ENCODE peak calls at places on chromosomes 16 and 17, in ten cellular contexts. One of them, this sample, is unnamed.

GRCh38 chr17:36674278-36674650 is 72.9 kb downstream of the MRM1 start:
- DNase-seq in fibroblast of pulmonary artery: no peak
- DNase-seq in Panc1: no peak
- DNase-seq in neural progenitor cell: no peak
- DNase-seq in RWPE1: no peak
- DNase-seq in fibroblast of mammary gland: no peak
- DNase-seq in esophagus squamous epithelium: no peak
- DNase-seq in kidney: no peak
- DNase-seq in SK-N-SH: no peak
- DNase-seq in body of pancreas: no peak
- DNase-seq in this sample: no peak

GRCh38 chr17:39927928-39928867 is 666 bp downstream of the LRRC3C start:
- DNase-seq in fibroblast of pulmonary artery: no peak
- DNase-seq in Panc1: no peak
- DNase-seq in neural progenitor cell: peak; percentile 75
- DNase-seq in RWPE1: no peak
- DNase-seq in fibroblast of mammary gland: no peak
- DNase-seq in esophagus squamous epithelium: no peak
- DNase-seq in kidney: peak; percentile 81
- DNase-seq in SK-N-SH: peak; percentile 52
- DNase-seq in body of pancreas: peak; percentile 63
- DNase-seq in this sample: no peak

GRCh38 chr16:71927787-71928186 is 32.5 kb downstream of the IST1 start:
- DNase-seq in fibroblast of pulmonary artery: no peak
- DNase-seq in Panc1: no peak
- DNase-seq in neural progenitor cell: no peak
- DNase-seq in RWPE1: no peak
- DNase-seq in fibroblast of mammary gland: no peak
- DNase-seq in esophagus squamous epithelium: no peak
- DNase-seq in kidney: no peak
- DNase-seq in SK-N-SH: no peak
- DNase-seq in body of pancreas: no peak
- DNase-seq in this sample: no peak

GRCh38 chr17:82055023-82055964 is 3.6 kb downstream of the GPS1 start:
- DNase-seq in fibroblast of pulmonary artery: no peak
- DNase-seq in Panc1: no peak
- DNase-seq in neural progenitor cell: no peak
- DNase-seq in RWPE1: no peak
- DNase-seq in fibroblast of mammary gland: no peak
- DNase-seq in esophagus squamous epithelium: no peak
- DNase-seq in kidney: peak; percentile 56
- DNase-seq in SK-N-SH: no peak
- DNase-seq in body of pancreas: no peak
- DNase-seq in this sample: no peak

GRCh38 chr17:40530988-40531971 is 29.9 kb upstream of the TNS4 start:
- DNase-seq in fibroblast of pulmonary artery: no peak
- DNase-seq in Panc1: no peak
- DNase-seq in neural progenitor cell: no peak
- DNase-seq in RWPE1: no peak
- DNase-seq in fibroblast of mammary gland: no peak
- DNase-seq in esophagus squamous epithelium: no peak
- DNase-seq in kidney: no peak
- DNase-seq in SK-N-SH: no peak
- DNase-seq in body of pancreas: no peak
- DNase-seq in this sample: no peak

GRCh38 chr17:50361561-50362480 is 11.2 kb downstream of the MRPL27 start:
- DNase-seq in fibroblast of pulmonary artery: peak; percentile 82
- DNase-seq in Panc1: peak; percentile 43
- DNase-seq in neural progenitor cell: peak; percentile 80
- DNase-seq in RWPE1: no peak
- DNase-seq in fibroblast of mammary gland: peak; percentile 77
- DNase-seq in esophagus squamous epithelium: no peak
- DNase-seq in kidney: no peak
- DNase-seq in SK-N-SH: peak; percentile 90
- DNase-seq in body of pancreas: peak; percentile 77
- DNase-seq in this sample: no peak

GRCh38 chr16:4743217-4743897 is 9.0 kb downstream of the DNAAF8 start:
- DNase-seq in fibroblast of pulmonary artery: no peak
- DNase-seq in Panc1: no peak
- DNase-seq in neural progenitor cell: no peak
- DNase-seq in RWPE1: no peak
- DNase-seq in fibroblast of mammary gland: no peak
- DNase-seq in esophagus squamous epithelium: no peak
- DNase-seq in kidney: no peak
- DNase-seq in SK-N-SH: no peak
- DNase-seq in body of pancreas: no peak
- DNase-seq in this sample: no peak

GRCh38 chr16:51306116-51306515 is 155.0 kb upstream of the SALL1 start:
- DNase-seq in fibroblast of pulmonary artery: no peak
- DNase-seq in Panc1: no peak
- DNase-seq in neural progenitor cell: no peak
- DNase-seq in RWPE1: no peak
- DNase-seq in fibroblast of mammary gland: peak; percentile 82
- DNase-seq in esophagus squamous epithelium: no peak
- DNase-seq in kidney: no peak
- DNase-seq in SK-N-SH: no peak
- DNase-seq in body of pancreas: no peak
- DNase-seq in this sample: no peak

GRCh38 chr16:68469728-68470460 is 21.6 kb upstream of the SMPD3 start:
- DNase-seq in fibroblast of pulmonary artery: no peak
- DNase-seq in Panc1: no peak
- DNase-seq in neural progenitor cell: no peak
- DNase-seq in RWPE1: no peak
- DNase-seq in fibroblast of mammary gland: no peak
- DNase-seq in esophagus squamous epithelium: no peak
- DNase-seq in kidney: no peak
- DNase-seq in SK-N-SH: no peak
- DNase-seq in body of pancreas: no peak
- DNase-seq in this sample: no peak

GRCh38 chr17:48499248-48499647 is 31.6 kb downstream of the HOXB1 start:
- DNase-seq in fibroblast of pulmonary artery: no peak
- DNase-seq in Panc1: no peak
- DNase-seq in neural progenitor cell: no peak
- DNase-seq in RWPE1: peak; percentile 29
- DNase-seq in fibroblast of mammary gland: peak; percentile 73
- DNase-seq in esophagus squamous epithelium: no peak
- DNase-seq in kidney: no peak
- DNase-seq in SK-N-SH: no peak
- DNase-seq in body of pancreas: no peak
- DNase-seq in this sample: no peak

GRCh38 chr17:77724876-77725615 is 233.5 kb upstream of the TNRC6C start:
- DNase-seq in fibroblast of pulmonary artery: no peak
- DNase-seq in Panc1: no peak
- DNase-seq in neural progenitor cell: no peak
- DNase-seq in RWPE1: no peak
- DNase-seq in fibroblast of mammary gland: no peak
- DNase-seq in esophagus squamous epithelium: no peak
- DNase-seq in kidney: no peak
- DNase-seq in SK-N-SH: no peak
- DNase-seq in body of pancreas: no peak
- DNase-seq in this sample: no peak

GRCh38 chr16:13401631-13402030 is 500.2 kb downstream of the SHISA9 start:
- DNase-seq in fibroblast of pulmonary artery: no peak
- DNase-seq in Panc1: no peak
- DNase-seq in neural progenitor cell: no peak
- DNase-seq in RWPE1: no peak
- DNase-seq in fibroblast of mammary gland: no peak
- DNase-seq in esophagus squamous epithelium: no peak
- DNase-seq in kidney: no peak
- DNase-seq in SK-N-SH: no peak
- DNase-seq in body of pancreas: no peak
- DNase-seq in this sample: no peak

GRCh38 chr16:13393816-13394215 is 492.4 kb downstream of the SHISA9 start:
- DNase-seq in fibroblast of pulmonary artery: no peak
- DNase-seq in Panc1: no peak
- DNase-seq in neural progenitor cell: no peak
- DNase-seq in RWPE1: no peak
- DNase-seq in fibroblast of mammary gland: no peak
- DNase-seq in esophagus squamous epithelium: no peak
- DNase-seq in kidney: no peak
- DNase-seq in SK-N-SH: no peak
- DNase-seq in body of pancreas: no peak
- DNase-seq in this sample: no peak

GRCh38 chr16:13402601-13403000 is 501.2 kb downstream of the SHISA9 start:
- DNase-seq in fibroblast of pulmonary artery: no peak
- DNase-seq in Panc1: no peak
- DNase-seq in neural progenitor cell: no peak
- DNase-seq in RWPE1: no peak
- DNase-seq in fibroblast of mammary gland: no peak
- DNase-seq in esophagus squamous epithelium: no peak
- DNase-seq in kidney: no peak
- DNase-seq in SK-N-SH: no peak
- DNase-seq in body of pancreas: no peak
- DNase-seq in this sample: no peak

GRCh38 chr16:13392341-13392740 is 490.9 kb downstream of the SHISA9 start:
- DNase-seq in fibroblast of pulmonary artery: no peak
- DNase-seq in Panc1: no peak
- DNase-seq in neural progenitor cell: no peak
- DNase-seq in RWPE1: no peak
- DNase-seq in fibroblast of mammary gland: no peak
- DNase-seq in esophagus squamous epithelium: no peak
- DNase-seq in kidney: no peak
- DNase-seq in SK-N-SH: no peak
- DNase-seq in body of pancreas: no peak
- DNase-seq in this sample: no peak

DNA sequence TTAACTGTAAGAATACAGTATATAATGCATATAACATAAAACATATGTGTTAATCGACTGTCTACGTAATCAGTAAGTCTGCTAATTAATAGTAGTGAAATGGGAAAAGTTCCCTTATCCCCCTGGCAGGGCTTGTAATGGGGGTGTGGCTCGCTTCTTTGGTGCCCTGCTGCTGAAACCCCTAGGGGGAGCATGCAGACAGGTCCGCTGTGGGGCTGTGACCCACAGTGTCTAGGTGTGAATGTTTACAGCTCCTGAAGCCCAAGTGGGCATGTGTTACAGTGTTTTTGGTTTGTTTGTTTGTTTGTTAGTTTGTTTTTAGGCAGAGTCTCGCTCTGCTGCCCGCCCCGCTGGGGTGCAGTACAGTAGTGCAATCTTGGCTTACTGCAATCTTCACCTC is 495.7 kb downstream of the SHISA9 start:
- DNase-seq in fibroblast of pulmonary artery: no peak
- DNase-seq in Panc1: no peak
- DNase-seq in neural progenitor cell: no peak
- DNase-seq in RWPE1: no peak
- DNase-seq in fibroblast of mammary gland: no peak
- DNase-seq in esophagus squamous epithelium: no peak
- DNase-seq in kidney: no peak
- DNase-seq in SK-N-SH: no peak
- DNase-seq in body of pancreas: no peak
- DNase-seq in this sample: no peak
- TF ChIP-seq CTCF in fibroblast of pulmonary artery: no peak
- TF ChIP-seq CTCF in Panc1: no peak
- TF ChIP-seq CTCF in neural progenitor cell: peak; percentile 23
- TF ChIP-seq CTCF in RWPE1: no peak
- TF ChIP-seq CTCF in fibroblast of mammary gland: no peak
- TF ChIP-seq CTCF in esophagus squamous epithelium: no peak
- TF ChIP-seq CTCF in kidney: no peak
- TF ChIP-seq CTCF in SK-N-SH: no peak
- TF ChIP-seq CTCF in body of pancreas: no peak
- TF ChIP-seq CTCF in this sample: no peak

DNA sequence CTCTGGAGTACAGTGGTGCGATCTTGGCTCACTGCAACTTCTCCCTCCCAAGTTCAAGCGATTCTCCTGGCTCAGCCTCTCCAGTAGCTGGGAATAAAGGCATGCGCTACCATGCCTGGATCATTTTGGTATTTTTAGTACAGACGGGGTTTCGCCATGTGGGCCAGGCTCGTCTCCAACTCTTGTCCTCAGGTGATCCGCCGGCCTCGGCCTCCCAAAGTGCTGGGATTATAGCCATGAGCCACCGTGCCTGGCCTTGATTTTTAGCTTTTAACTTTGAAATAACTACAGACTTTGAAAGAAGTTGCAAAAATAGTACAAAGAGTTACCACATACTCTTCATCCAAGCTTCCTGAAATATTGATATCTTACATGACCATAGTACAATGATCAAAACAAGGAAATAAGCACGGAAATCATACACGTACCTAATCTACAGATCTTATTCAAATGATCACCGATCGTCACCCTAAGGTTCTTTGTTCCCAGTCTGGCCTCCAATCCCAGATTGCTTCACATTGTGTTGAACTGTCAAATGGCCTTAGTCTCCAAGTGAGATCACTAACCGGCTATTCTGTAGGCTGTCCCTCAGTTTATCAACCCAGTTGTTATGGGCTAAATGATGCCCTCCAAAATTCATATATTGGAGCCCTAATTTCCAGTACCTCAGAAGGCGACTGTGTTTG is 18.4 kb downstream of the NPIPA1 start:
- DNase-seq in fibroblast of pulmonary artery: no peak
- DNase-seq in Panc1: no peak
- DNase-seq in neural progenitor cell: no peak
- DNase-seq in RWPE1: no peak
- DNase-seq in fibroblast of mammary gland: no peak
- DNase-seq in esophagus squamous epithelium: no peak
- DNase-seq in kidney: peak; percentile 66
- DNase-seq in SK-N-SH: no peak
- DNase-seq in body of pancreas: peak; percentile 22
- DNase-seq in this sample: no peak
- TF ChIP-seq CTCF in fibroblast of pulmonary artery: no peak
- TF ChIP-seq CTCF in Panc1: no peak
- TF ChIP-seq CTCF in neural progenitor cell: no peak
- TF ChIP-seq CTCF in RWPE1: no peak
- TF ChIP-seq CTCF in fibroblast of mammary gland: no peak
- TF ChIP-seq CTCF in esophagus squamous epithelium: no peak
- TF ChIP-seq CTCF in kidney: no peak
- TF ChIP-seq CTCF in SK-N-SH: no peak
- TF ChIP-seq CTCF in body of pancreas: no peak
- TF ChIP-seq CTCF in this sample: no peak

GRCh38 chr17:30808785-30809286 is 15.7 kb downstream of the CRLF3 start:
- DNase-seq in fibroblast of pulmonary artery: no peak
- DNase-seq in Panc1: no peak
- DNase-seq in neural progenitor cell: no peak
- DNase-seq in RWPE1: no peak
- DNase-seq in fibroblast of mammary gland: no peak
- DNase-seq in esophagus squamous epithelium: no peak
- DNase-seq in kidney: no peak
- DNase-seq in SK-N-SH: no peak
- DNase-seq in body of pancreas: no peak
- DNase-seq in this sample: no peak

GRCh38 chr17:30809867-30810266 is 14.6 kb downstream of the CRLF3 start:
- DNase-seq in fibroblast of pulmonary artery: no peak
- DNase-seq in Panc1: no peak
- DNase-seq in neural progenitor cell: no peak
- DNase-seq in RWPE1: no peak
- DNase-seq in fibroblast of mammary gland: no peak
- DNase-seq in esophagus squamous epithelium: no peak
- DNase-seq in kidney: no peak
- DNase-seq in SK-N-SH: no peak
- DNase-seq in body of pancreas: no peak
- DNase-seq in this sample: no peak

GRCh38 chr17:30805944-30806456 is 18.5 kb downstream of the CRLF3 start:
- DNase-seq in fibroblast of pulmonary artery: no peak
- DNase-seq in Panc1: no peak
- DNase-seq in neural progenitor cell: no peak
- DNase-seq in RWPE1: no peak
- DNase-seq in fibroblast of mammary gland: no peak
- DNase-seq in esophagus squamous epithelium: no peak
- DNase-seq in kidney: no peak
- DNase-seq in SK-N-SH: no peak
- DNase-seq in body of pancreas: no peak
- DNase-seq in this sample: no peak
- TF ChIP-seq CTCF in fibroblast of pulmonary artery: peak; percentile 31
- TF ChIP-seq CTCF in Panc1: no peak
- TF ChIP-seq CTCF in neural progenitor cell: peak; percentile 13
- TF ChIP-seq CTCF in RWPE1: no peak
- TF ChIP-seq CTCF in fibroblast of mammary gland: peak; percentile 3
- TF ChIP-seq CTCF in esophagus squamous epithelium: peak; percentile 13
- TF ChIP-seq CTCF in kidney: no peak
- TF ChIP-seq CTCF in SK-N-SH: peak; percentile 43
- TF ChIP-seq CTCF in body of pancreas: no peak
- TF ChIP-seq CTCF in this sample: no peak

GRCh38 chr16:46853713-46854443 is 22.9 kb upstream of the C16orf87 start:
- DNase-seq in fibroblast of pulmonary artery: peak; percentile 83
- DNase-seq in Panc1: peak; percentile 52
- DNase-seq in neural progenitor cell: peak; percentile 90
- DNase-seq in RWPE1: peak; percentile 79
- DNase-seq in fibroblast of mammary gland: peak; percentile 67
- DNase-seq in esophagus squamous epithelium: peak; percentile 4
- DNase-seq in kidney: peak; percentile 88
- DNase-seq in SK-N-SH: peak; percentile 83
- DNase-seq in body of pancreas: peak; percentile 85
- DNase-seq in this sample: peak; percentile 81
- TF ChIP-seq CTCF in fibroblast of pulmonary artery: peak; percentile 92
- TF ChIP-seq CTCF in Panc1: peak; percentile 87
- TF ChIP-seq CTCF in neural progenitor cell: peak; percentile 91
- TF ChIP-seq CTCF in RWPE1: peak; percentile 87
- TF ChIP-seq CTCF in fibroblast of mammary gland: peak; percentile 94
- TF ChIP-seq CTCF in esophagus squamous epithelium: peak; percentile 65
- TF ChIP-seq CTCF in kidney: peak; percentile 88
- TF ChIP-seq CTCF in SK-N-SH: peak; percentile 86
- TF ChIP-seq CTCF in body of pancreas: peak; percentile 69
- TF ChIP-seq CTCF in this sample: peak; percentile 51